ENCODE peak calls at places on chromosomes 5 and 9, in eight cellular contexts. Z, O, J, U, M, W, B and V are unnamed samples.

GRCh38 chr5:118968925-118969375 is 19.4 kb downstream of the DTWD2 start:
- DNase-seq in U (peak), O (no peak), Z (peak), B (no peak), W (no peak), M (no peak), J (no peak), V (no peak)

GRCh38 chr5:158716668-158717067 is 383.0 kb downstream of the EBF1 start:
- DNase-seq in M (no peak), W (no peak), U (no peak), O (no peak), Z (peak), J (no peak), B (no peak), V (no peak)

GRCh38 chr9:133163559-133164208 is at the start of gene GBGT1:
- DNase-seq in B (no peak), O (peak), M (peak), Z (peak), W (no peak), J (peak), U (peak), V (no peak)

GRCh38 chr5:45737153-45737552 is 41.0 kb upstream of the HCN1 start:
- DNase-seq in B (no peak), J (no peak), U (no peak), M (no peak), Z (no peak), W (no peak), O (no peak), V (no peak)

GRCh38 chr9:79731483-79731882 is 159.7 kb downstream of the TLE4 start:
- DNase-seq in O (no peak), W (peak), M (no peak), Z (no peak), B (no peak), J (no peak), U (no peak), V (no peak)

GRCh38 chr5:157471709-157472108 is 11.7 kb downstream of the NIPAL4 start:
- DNase-seq in J (no peak), O (no peak), M (no peak), W (no peak), U (no peak), Z (peak), B (peak), V (no peak)

GRCh38 chr5:27450607-27451006 is 412.2 kb upstream of the CDH9 start:
- DNase-seq in B (no peak), O (no peak), J (no peak), U (no peak), M (no peak), W (no peak), Z (peak), V (no peak)

GRCh38 chr9:17936365-17936764 is 357.5 kb downstream of the SH3GL2 start:
- DNase-seq in Z (no peak), J (no peak), W (no peak), M (no peak), U (no peak), O (no peak), B (no peak), V (no peak)

GRCh38 chr9:110919609-110920008 is 118.7 kb downstream of the LPAR1 start:
- DNase-seq in J (no peak), B (no peak), M (no peak), W (no peak), U (no peak), O (no peak), Z (peak), V (no peak)

GRCh38 chr9:133618726-133619125 is 9.5 kb upstream of the FAM163B start:
- DNase-seq in M (no peak), Z (no peak), W (no peak), U (no peak), O (no peak), B (no peak), J (no peak), V (no peak)

GRCh38 chr9:99076483-99077171 is 28.3 kb upstream of the TGFBR1 start:
- DNase-seq in O (no peak), M (no peak), B (no peak), U (no peak), J (no peak), W (no peak), Z (no peak), V (no peak)